ENCODE peak calls at places on chromosome 2, in nine cellular contexts. Y is hepatocyte, A is HCT116, U is MM.1S, G is neural progenitor cell, D is PC-3, L is OCI-LY7, C is GM23338, Q is SK-N-SH. X is an unnamed sample.

GRCh38 chr2:128379021-128380005 is 60.6 kb upstream of the HS6ST1 start:
- DNase-seq in C (no peak), L (no peak), G (peak; percentile 91), A (no peak), Y (peak; percentile 84), Q (peak; percentile 70), U (no peak), D (no peak), X (peak; percentile 68)

GRCh38 chr2:74041182-74041581 is 56.5 kb downstream of the TET3 start:
- DNase-seq in D (no peak), G (no peak), U (no peak), L (no peak), A (no peak), Y (no peak), Q (no peak), C (no peak), X (no peak)

GRCh38 chr2:240983996-240984498 is 14.4 kb upstream of the SNED1 start:
- DNase-seq in D (no peak), A (no peak), U (no peak), G (no peak), C (no peak), Y (no peak), L (no peak), Q (no peak), X (no peak)

GRCh38 chr2:225042800-225043167 is 516 bp upstream of the DOCK10 start:
- DNase-seq in D (no peak), U (no peak), G (no peak), A (no peak), Q (no peak), C (peak; percentile 14), Y (no peak), L (no peak), X (no peak)

GRCh38 chr2:237025090-237025865 is 60.4 kb upstream of the COPS8 start:
- DNase-seq in G (no peak), C (no peak), D (peak; percentile 94), Y (peak; percentile 90), A (peak; percentile 37), U (no peak), Q (no peak), L (no peak), X (peak; percentile 94)

GRCh38 chr2:202035089-202035940 is 1.7 kb downstream of the FZD7 start:
- DNase-seq in U (no peak), G (peak; percentile 85), L (no peak), Y (peak; percentile 83), A (no peak), C (peak; percentile 64), D (no peak), Q (no peak), X (peak; percentile 90)

GRCh38 chr2:181780159-181781081 is 100.1 kb upstream of the NEUROD1 start:
- DNase-seq in Y (no peak), G (no peak), Q (no peak), U (no peak), L (no peak), D (peak; percentile 55), C (no peak), A (no peak), X (no peak)

GRCh38 chr2:55862673-55863390 is 60.8 kb downstream of the EFEMP1 start:
- DNase-seq in U (no peak), Q (no peak), C (no peak), Y (peak; percentile 87), L (no peak), A (no peak), G (no peak), D (peak; percentile 93), X (peak; percentile 99)

GRCh38 chr2:46041434-46041833 is 255.8 kb upstream of the EPAS1 start:
- DNase-seq in U (no peak), C (no peak), Y (no peak), D (peak; percentile 66), Q (no peak), A (no peak), G (no peak), L (no peak), X (no peak)

DNA sequence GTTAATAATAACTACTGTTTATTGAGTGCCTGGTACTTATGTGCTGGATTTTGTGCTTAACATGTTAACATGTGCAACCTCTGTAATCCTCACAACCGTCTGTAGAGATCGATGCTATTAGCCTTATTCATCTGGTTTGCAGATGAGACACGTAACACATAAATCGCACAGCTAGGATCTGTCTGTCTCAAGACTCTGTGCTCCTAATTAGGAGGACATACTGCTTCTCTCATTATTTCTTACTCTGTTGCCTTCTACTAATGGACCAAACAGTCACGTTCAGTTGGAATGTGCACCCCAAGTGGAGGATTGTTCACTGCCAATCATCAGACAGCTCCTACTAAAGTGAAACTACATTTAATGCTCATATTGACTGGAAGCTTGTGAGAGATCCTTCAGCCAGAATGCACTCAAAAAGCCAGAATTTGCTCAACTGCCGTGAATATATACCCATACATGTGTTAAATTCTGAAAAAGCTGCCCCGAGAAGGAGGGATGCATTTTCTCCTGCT is 105.8 kb downstream of the RNF144A start:
- DNase-seq in A (no peak), D (no peak), C (no peak), Q (no peak), G (no peak), L (no peak), Y (no peak), U (no peak), X (no peak)
- TF ChIP-seq EZH2phosphoT487 in A (no peak), D (no peak), C (no peak), Q (no peak), G (no peak), L (no peak), Y (no peak), U (no peak), X (no peak)

DNA sequence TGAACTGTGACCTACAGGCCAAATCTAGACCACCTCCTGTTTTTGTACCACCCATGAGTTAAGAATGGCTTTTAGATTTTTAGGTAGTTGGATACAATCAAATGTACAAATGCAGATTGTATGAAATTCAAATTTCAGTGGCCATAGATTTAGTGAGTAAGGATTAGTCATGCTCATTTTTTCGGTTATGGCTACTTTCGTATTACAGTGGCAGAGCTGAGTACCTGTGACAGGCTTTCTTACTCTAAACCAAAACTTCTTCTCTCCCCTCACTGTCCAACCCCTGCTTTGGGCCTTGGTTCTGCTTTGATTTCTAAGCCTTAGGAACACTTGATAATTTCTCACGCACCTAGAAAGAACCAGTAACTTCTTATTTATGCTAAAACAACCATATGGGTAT is 82.1 kb downstream of the CDC42EP3 start:
- DNase-seq in Q (no peak), U (no peak), A (no peak), G (no peak), D (peak; percentile 79), L (no peak), Y (no peak), C (no peak), X (peak; percentile 68)
- TF ChIP-seq EZH2phosphoT487 in Q (no peak), U (no peak), A (no peak), G (no peak), D (no peak), L (no peak), Y (no peak), C (no peak), X (no peak)

DNA sequence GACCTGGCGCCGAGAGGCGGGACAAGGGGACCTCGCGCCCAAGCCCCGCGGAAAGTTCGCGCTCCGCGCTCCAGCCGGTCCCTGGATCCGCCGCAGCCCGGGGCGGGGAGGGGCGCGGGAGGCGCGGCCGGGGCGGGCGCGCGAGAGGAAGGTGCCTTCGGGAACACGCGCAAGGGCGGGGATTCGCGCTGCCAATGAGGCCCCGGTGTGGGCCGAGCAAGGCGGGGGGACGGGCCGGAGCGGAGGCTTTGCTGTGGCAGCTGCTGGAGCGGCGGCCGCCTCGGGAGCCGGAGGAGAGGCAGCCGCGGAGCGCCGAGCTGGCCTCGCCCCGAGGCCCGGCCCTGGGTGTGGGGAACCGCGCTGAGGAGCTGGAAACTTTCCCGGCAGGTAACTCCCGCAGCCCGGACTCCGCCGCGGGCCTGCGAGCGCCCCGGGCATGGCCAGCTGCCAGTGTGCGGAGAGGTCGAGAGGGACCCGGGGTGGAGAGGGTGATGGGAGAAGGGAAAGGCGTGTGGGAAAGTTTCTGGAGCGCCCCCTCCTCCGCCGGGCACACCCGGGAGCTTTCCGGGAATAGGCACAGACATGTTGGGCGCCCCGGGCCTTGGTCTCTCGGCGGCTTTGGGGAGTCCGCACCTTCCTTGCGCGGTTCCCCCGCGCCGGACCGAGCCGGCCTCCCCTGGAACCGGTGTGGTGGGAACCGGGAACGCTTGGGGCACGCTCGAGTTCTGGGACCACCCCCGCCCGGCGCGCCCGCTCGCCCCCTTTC is at the start of gene TANC1:
- DNase-seq in Y (peak; percentile 97), L (no peak), Q (peak; percentile 95), G (peak; percentile 95), U (peak; percentile 91), C (peak; percentile 92), A (peak; percentile 74), D (peak; percentile 94), X (peak; percentile 98)
- TF ChIP-seq EZH2phosphoT487 in Y (no peak), L (no peak), Q (no peak), G (no peak), U (no peak), C (no peak), A (no peak), D (no peak), X (no peak)

DNA sequence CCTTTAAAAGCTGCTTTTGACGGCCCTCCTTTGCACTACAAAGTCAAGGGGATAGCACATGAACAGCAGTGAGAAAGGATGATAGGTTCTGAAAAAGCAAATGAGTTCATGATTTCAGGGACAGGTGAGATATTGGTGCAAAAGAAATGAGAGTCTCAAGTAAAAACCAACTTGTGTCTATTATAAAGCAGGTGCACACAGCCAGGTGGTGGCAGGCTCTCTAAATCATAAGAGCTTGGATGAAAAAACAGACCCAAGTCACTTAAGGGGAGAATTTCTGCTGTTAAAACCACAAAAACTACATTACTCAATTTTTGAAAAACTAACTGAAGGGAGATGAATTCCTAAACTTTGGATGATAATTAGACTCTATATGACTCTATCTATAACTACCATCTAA is 201.5 kb downstream of the SP3 start:
- DNase-seq in C (no peak), Y (no peak), U (no peak), Q (no peak), D (no peak), G (no peak), A (no peak), L (peak; percentile 11), X (no peak)
- TF ChIP-seq EZH2phosphoT487 in C (no peak), Y (no peak), U (no peak), Q (no peak), D (no peak), G (no peak), A (no peak), L (no peak), X (no peak)

DNA sequence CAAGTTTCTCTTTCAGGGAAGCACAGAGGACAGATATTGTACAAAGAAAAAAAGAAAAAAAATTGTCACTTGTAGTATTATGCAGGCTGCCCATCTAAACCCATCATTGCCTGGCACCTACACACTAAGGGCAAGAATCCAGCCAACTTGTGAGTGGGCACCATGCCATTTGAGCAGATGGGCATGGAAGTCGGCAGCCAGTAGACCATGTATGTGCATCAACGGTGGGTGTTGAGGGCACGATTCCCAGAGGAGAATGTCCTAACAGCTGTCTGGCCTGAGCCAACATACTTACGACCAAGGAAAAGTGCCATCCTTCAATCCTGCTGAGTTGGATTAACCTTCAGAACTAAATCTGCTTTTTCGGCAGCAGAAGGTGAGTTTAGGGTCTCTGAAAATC is 63.9 kb downstream of the ARHGAP15 start:
- DNase-seq in U (no peak), Q (no peak), C (no peak), A (no peak), Y (no peak), D (no peak), G (no peak), L (no peak), X (no peak)
- TF ChIP-seq EZH2phosphoT487 in U (no peak), Q (no peak), C (no peak), A (no peak), Y (no peak), D (no peak), G (no peak), L (no peak), X (no peak)

X was measured in GM23248.